ENCODE peak calls at places on chromosomes 6 and 20, in eight cellular contexts. One of them, this sample, is unnamed. For H3K36me3, the result is how much of the 10 kb centered on the place peaks cover.

GRCh38 chr6:158715330-158716311 is 65.8 kb downstream of the SYTL3 start:
- DNase-seq in CD8-positive, alpha-beta memory T cell: no peak
- DNase-seq in GM23248: no peak
- DNase-seq in cardiac muscle cell: peak
- DNase-seq in esophagus muscularis mucosa: no peak
- DNase-seq in CD4-positive, CD25-positive, alpha-beta regulatory T cell: no peak
- DNase-seq in PC-3: no peak
- DNase-seq in endothelial cell of umbilical vein: no peak
- DNase-seq in this sample: no peak

GRCh38 chr6:5461365-5461764 is 200.1 kb downstream of the FARS2 start:
- DNase-seq in CD8-positive, alpha-beta memory T cell: no peak
- DNase-seq in GM23248: no peak
- DNase-seq in cardiac muscle cell: no peak
- DNase-seq in esophagus muscularis mucosa: no peak
- DNase-seq in CD4-positive, CD25-positive, alpha-beta regulatory T cell: no peak
- DNase-seq in PC-3: no peak
- DNase-seq in endothelial cell of umbilical vein: no peak
- DNase-seq in this sample: no peak

GRCh38 chr6:123415844-123416468 is 220.8 kb downstream of the TRDN start:
- DNase-seq in CD8-positive, alpha-beta memory T cell: no peak
- DNase-seq in GM23248: peak
- DNase-seq in cardiac muscle cell: peak
- DNase-seq in esophagus muscularis mucosa: no peak
- DNase-seq in CD4-positive, CD25-positive, alpha-beta regulatory T cell: no peak
- DNase-seq in PC-3: peak
- DNase-seq in endothelial cell of umbilical vein: peak
- DNase-seq in this sample: peak

GRCh38 chr20:63077705-63078104 is 70.9 kb upstream of the BHLHE23 start:
- DNase-seq in CD8-positive, alpha-beta memory T cell: no peak
- DNase-seq in GM23248: no peak
- DNase-seq in cardiac muscle cell: no peak
- DNase-seq in esophagus muscularis mucosa: no peak
- DNase-seq in CD4-positive, CD25-positive, alpha-beta regulatory T cell: no peak
- DNase-seq in PC-3: no peak
- DNase-seq in endothelial cell of umbilical vein: no peak
- DNase-seq in this sample: no peak

GRCh38 chr6:161101517-161101916 is 109.9 kb downstream of the MAP3K4 start:
- DNase-seq in CD8-positive, alpha-beta memory T cell: no peak
- DNase-seq in GM23248: no peak
- DNase-seq in cardiac muscle cell: peak
- DNase-seq in esophagus muscularis mucosa: no peak
- DNase-seq in CD4-positive, CD25-positive, alpha-beta regulatory T cell: no peak
- DNase-seq in PC-3: no peak
- DNase-seq in endothelial cell of umbilical vein: no peak
- DNase-seq in this sample: no peak

GRCh38 chr6:134714679-134715078 is 235.2 kb downstream of the ALDH8A1 start:
- DNase-seq in CD8-positive, alpha-beta memory T cell: no peak
- DNase-seq in GM23248: peak
- DNase-seq in cardiac muscle cell: no peak
- DNase-seq in esophagus muscularis mucosa: no peak
- DNase-seq in CD4-positive, CD25-positive, alpha-beta regulatory T cell: no peak
- DNase-seq in PC-3: peak
- DNase-seq in endothelial cell of umbilical vein: peak
- DNase-seq in this sample: no peak

GRCh38 chr6:78436335-78436734 is 431.0 kb upstream of the IRAK1BP1 start:
- DNase-seq in CD8-positive, alpha-beta memory T cell: no peak
- DNase-seq in GM23248: peak
- DNase-seq in cardiac muscle cell: no peak
- DNase-seq in esophagus muscularis mucosa: no peak
- DNase-seq in CD4-positive, CD25-positive, alpha-beta regulatory T cell: no peak
- DNase-seq in PC-3: peak
- DNase-seq in endothelial cell of umbilical vein: peak
- DNase-seq in this sample: peak

GRCh38 chr6:1942834-1943233 is 302.6 kb downstream of the GMDS start:
- DNase-seq in CD8-positive, alpha-beta memory T cell: no peak
- DNase-seq in GM23248: no peak
- DNase-seq in cardiac muscle cell: no peak
- DNase-seq in esophagus muscularis mucosa: no peak
- DNase-seq in CD4-positive, CD25-positive, alpha-beta regulatory T cell: no peak
- DNase-seq in PC-3: no peak
- DNase-seq in endothelial cell of umbilical vein: no peak
- DNase-seq in this sample: no peak

GRCh38 chr6:11631008-11631407 is 93.5 kb downstream of the TMEM170B start:
- DNase-seq in CD8-positive, alpha-beta memory T cell: no peak
- DNase-seq in GM23248: no peak
- DNase-seq in cardiac muscle cell: no peak
- DNase-seq in esophagus muscularis mucosa: no peak
- DNase-seq in CD4-positive, CD25-positive, alpha-beta regulatory T cell: no peak
- DNase-seq in PC-3: no peak
- DNase-seq in endothelial cell of umbilical vein: no peak
- DNase-seq in this sample: no peak

GRCh38 chr6:27374824-27375612 is 13.5 kb upstream of the ZNF391 start:
- DNase-seq in CD8-positive, alpha-beta memory T cell: peak
- DNase-seq in GM23248: peak
- DNase-seq in cardiac muscle cell: peak
- DNase-seq in esophagus muscularis mucosa: peak
- DNase-seq in CD4-positive, CD25-positive, alpha-beta regulatory T cell: peak
- DNase-seq in PC-3: peak
- DNase-seq in endothelial cell of umbilical vein: peak
- DNase-seq in this sample: peak

GRCh38 chr20:18428490-18429173 is 38.2 kb downstream of the DZANK1 start:
- DNase-seq in CD8-positive, alpha-beta memory T cell: no peak
- DNase-seq in GM23248: no peak
- DNase-seq in cardiac muscle cell: no peak
- DNase-seq in esophagus muscularis mucosa: no peak
- DNase-seq in CD4-positive, CD25-positive, alpha-beta regulatory T cell: no peak
- DNase-seq in PC-3: peak
- DNase-seq in endothelial cell of umbilical vein: peak
- DNase-seq in this sample: peak

GRCh38 chr6:12545837-12546658 is 170.5 kb upstream of the PHACTR1 start:
- DNase-seq in CD8-positive, alpha-beta memory T cell: no peak
- DNase-seq in GM23248: peak
- DNase-seq in cardiac muscle cell: no peak
- DNase-seq in esophagus muscularis mucosa: no peak
- DNase-seq in CD4-positive, CD25-positive, alpha-beta regulatory T cell: no peak
- DNase-seq in PC-3: peak
- DNase-seq in endothelial cell of umbilical vein: peak
- DNase-seq in this sample: peak

GRCh38 chr6:76439811-76440210 is 367.3 kb upstream of the IMPG1 start:
- DNase-seq in CD8-positive, alpha-beta memory T cell: no peak
- DNase-seq in GM23248: no peak
- DNase-seq in cardiac muscle cell: no peak
- DNase-seq in esophagus muscularis mucosa: no peak
- DNase-seq in CD4-positive, CD25-positive, alpha-beta regulatory T cell: no peak
- DNase-seq in PC-3: no peak
- DNase-seq in endothelial cell of umbilical vein: no peak
- DNase-seq in this sample: no peak

GRCh38 chr20:53611449-53611894 is 17.8 kb upstream of the ZNF217 start:
- DNase-seq in CD8-positive, alpha-beta memory T cell: no peak
- DNase-seq in GM23248: peak
- DNase-seq in cardiac muscle cell: peak
- DNase-seq in esophagus muscularis mucosa: no peak
- DNase-seq in CD4-positive, CD25-positive, alpha-beta regulatory T cell: no peak
- DNase-seq in PC-3: peak
- DNase-seq in endothelial cell of umbilical vein: peak
- DNase-seq in this sample: peak
- H3K4me3 ChIP-seq in CD8-positive, alpha-beta memory T cell: no peak
- H3K4me3 ChIP-seq in GM23248: peak
- H3K4me3 ChIP-seq in cardiac muscle cell: no peak
- H3K4me3 ChIP-seq in esophagus muscularis mucosa: no peak
- H3K4me3 ChIP-seq in CD4-positive, CD25-positive, alpha-beta regulatory T cell: no peak
- H3K4me3 ChIP-seq in PC-3: peak
- H3K4me3 ChIP-seq in endothelial cell of umbilical vein: no peak
- H3K4me3 ChIP-seq in this sample: no peak

DNA sequence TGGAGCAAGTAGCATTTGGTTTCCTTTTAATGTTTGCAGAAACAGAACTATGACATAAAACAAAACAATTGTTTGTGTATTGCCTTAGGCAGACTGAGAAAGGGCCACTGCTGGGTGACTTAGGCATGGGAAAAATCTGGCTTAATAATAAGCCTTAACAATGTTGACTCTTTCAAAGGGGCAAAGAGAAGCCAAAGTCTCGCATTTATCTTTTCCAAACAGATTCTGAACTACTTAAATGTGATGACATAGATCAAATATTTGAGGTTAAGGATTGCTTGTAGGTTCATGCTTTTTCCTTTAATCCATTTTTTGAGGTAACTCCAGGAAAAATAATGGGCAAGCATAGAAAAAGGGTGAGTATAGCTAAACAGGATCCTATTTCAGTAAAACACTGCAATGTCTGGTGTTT is 39.6 kb downstream of the ADAT2 start:
- DNase-seq in CD8-positive, alpha-beta memory T cell: no peak
- DNase-seq in GM23248: peak
- DNase-seq in cardiac muscle cell: no peak
- DNase-seq in esophagus muscularis mucosa: no peak
- DNase-seq in CD4-positive, CD25-positive, alpha-beta regulatory T cell: no peak
- DNase-seq in PC-3: peak
- DNase-seq in endothelial cell of umbilical vein: peak
- DNase-seq in this sample: peak
- H3K27ac ChIP-seq in CD8-positive, alpha-beta memory T cell: no peak
- H3K27ac ChIP-seq in GM23248: no peak
- H3K27ac ChIP-seq in cardiac muscle cell: no peak
- H3K27ac ChIP-seq in esophagus muscularis mucosa: no peak
- H3K27ac ChIP-seq in CD4-positive, CD25-positive, alpha-beta regulatory T cell: no peak
- H3K27ac ChIP-seq in PC-3: peak
- H3K27ac ChIP-seq in endothelial cell of umbilical vein: no peak
- H3K27ac ChIP-seq in this sample: no peak

GRCh38 chr6:47075168-47075567 is 33.0 kb upstream of the ADGRF1 start:
- DNase-seq in CD8-positive, alpha-beta memory T cell: no peak
- DNase-seq in GM23248: no peak
- DNase-seq in cardiac muscle cell: no peak
- DNase-seq in esophagus muscularis mucosa: no peak
- DNase-seq in CD4-positive, CD25-positive, alpha-beta regulatory T cell: no peak
- DNase-seq in PC-3: no peak
- DNase-seq in endothelial cell of umbilical vein: no peak
- DNase-seq in this sample: no peak

GRCh38 chr6:47075741-47076421 is 33.7 kb upstream of the ADGRF1 start:
- DNase-seq in CD8-positive, alpha-beta memory T cell: no peak
- DNase-seq in GM23248: no peak
- DNase-seq in cardiac muscle cell: no peak
- DNase-seq in esophagus muscularis mucosa: no peak
- DNase-seq in CD4-positive, CD25-positive, alpha-beta regulatory T cell: no peak
- DNase-seq in PC-3: no peak
- DNase-seq in endothelial cell of umbilical vein: no peak
- DNase-seq in this sample: no peak

GRCh38 chr6:47072667-47073066 is 30.5 kb upstream of the ADGRF1 start:
- DNase-seq in CD8-positive, alpha-beta memory T cell: no peak
- DNase-seq in GM23248: no peak
- DNase-seq in cardiac muscle cell: peak
- DNase-seq in esophagus muscularis mucosa: no peak
- DNase-seq in CD4-positive, CD25-positive, alpha-beta regulatory T cell: no peak
- DNase-seq in PC-3: no peak
- DNase-seq in endothelial cell of umbilical vein: no peak
- DNase-seq in this sample: no peak

GRCh38 chr6:47071681-47072080 is 29.5 kb upstream of the ADGRF1 start:
- DNase-seq in CD8-positive, alpha-beta memory T cell: no peak
- DNase-seq in GM23248: no peak
- DNase-seq in cardiac muscle cell: no peak
- DNase-seq in esophagus muscularis mucosa: no peak
- DNase-seq in CD4-positive, CD25-positive, alpha-beta regulatory T cell: no peak
- DNase-seq in PC-3: no peak
- DNase-seq in endothelial cell of umbilical vein: no peak
- DNase-seq in this sample: no peak

GRCh38 chr6:47073125-47074110 is 31.3 kb upstream of the ADGRF1 start:
- DNase-seq in CD8-positive, alpha-beta memory T cell: no peak
- DNase-seq in GM23248: no peak
- DNase-seq in cardiac muscle cell: no peak
- DNase-seq in esophagus muscularis mucosa: no peak
- DNase-seq in CD4-positive, CD25-positive, alpha-beta regulatory T cell: no peak
- DNase-seq in PC-3: peak
- DNase-seq in endothelial cell of umbilical vein: no peak
- DNase-seq in this sample: no peak
- H3K36me3 ChIP-seq in CD8-positive, alpha-beta memory T cell: under half
- H3K36me3 ChIP-seq in GM23248: under half
- H3K36me3 ChIP-seq in cardiac muscle cell: under half
- H3K36me3 ChIP-seq in esophagus muscularis mucosa: under half
- H3K36me3 ChIP-seq in CD4-positive, CD25-positive, alpha-beta regulatory T cell: under half
- H3K36me3 ChIP-seq in PC-3: under half
- H3K36me3 ChIP-seq in endothelial cell of umbilical vein: under half
- H3K36me3 ChIP-seq in this sample: under half

GRCh38 chr6:28775052-28775376 is 148.8 kb downstream of the TRIM27 start:
- DNase-seq in CD8-positive, alpha-beta memory T cell: no peak
- DNase-seq in GM23248: no peak
- DNase-seq in cardiac muscle cell: no peak
- DNase-seq in esophagus muscularis mucosa: peak
- DNase-seq in CD4-positive, CD25-positive, alpha-beta regulatory T cell: no peak
- DNase-seq in PC-3: no peak
- DNase-seq in endothelial cell of umbilical vein: no peak
- DNase-seq in this sample: no peak

GRCh38 chr6:28777147-28777461 is 146.7 kb downstream of the TRIM27 start:
- DNase-seq in CD8-positive, alpha-beta memory T cell: no peak
- DNase-seq in GM23248: no peak
- DNase-seq in cardiac muscle cell: no peak
- DNase-seq in esophagus muscularis mucosa: peak
- DNase-seq in CD4-positive, CD25-positive, alpha-beta regulatory T cell: no peak
- DNase-seq in PC-3: no peak
- DNase-seq in endothelial cell of umbilical vein: no peak
- DNase-seq in this sample: no peak

GRCh38 chr6:28774292-28775051 is 149.3 kb downstream of the TRIM27 start:
- DNase-seq in CD8-positive, alpha-beta memory T cell: no peak
- DNase-seq in GM23248: no peak
- DNase-seq in cardiac muscle cell: no peak
- DNase-seq in esophagus muscularis mucosa: peak
- DNase-seq in CD4-positive, CD25-positive, alpha-beta regulatory T cell: no peak
- DNase-seq in PC-3: no peak
- DNase-seq in endothelial cell of umbilical vein: no peak
- DNase-seq in this sample: no peak

GRCh38 chr6:28775405-28776129 is 148.2 kb downstream of the TRIM27 start:
- DNase-seq in CD8-positive, alpha-beta memory T cell: no peak
- DNase-seq in GM23248: no peak
- DNase-seq in cardiac muscle cell: no peak
- DNase-seq in esophagus muscularis mucosa: peak
- DNase-seq in CD4-positive, CD25-positive, alpha-beta regulatory T cell: no peak
- DNase-seq in PC-3: no peak
- DNase-seq in endothelial cell of umbilical vein: no peak
- DNase-seq in this sample: no peak

DNA sequence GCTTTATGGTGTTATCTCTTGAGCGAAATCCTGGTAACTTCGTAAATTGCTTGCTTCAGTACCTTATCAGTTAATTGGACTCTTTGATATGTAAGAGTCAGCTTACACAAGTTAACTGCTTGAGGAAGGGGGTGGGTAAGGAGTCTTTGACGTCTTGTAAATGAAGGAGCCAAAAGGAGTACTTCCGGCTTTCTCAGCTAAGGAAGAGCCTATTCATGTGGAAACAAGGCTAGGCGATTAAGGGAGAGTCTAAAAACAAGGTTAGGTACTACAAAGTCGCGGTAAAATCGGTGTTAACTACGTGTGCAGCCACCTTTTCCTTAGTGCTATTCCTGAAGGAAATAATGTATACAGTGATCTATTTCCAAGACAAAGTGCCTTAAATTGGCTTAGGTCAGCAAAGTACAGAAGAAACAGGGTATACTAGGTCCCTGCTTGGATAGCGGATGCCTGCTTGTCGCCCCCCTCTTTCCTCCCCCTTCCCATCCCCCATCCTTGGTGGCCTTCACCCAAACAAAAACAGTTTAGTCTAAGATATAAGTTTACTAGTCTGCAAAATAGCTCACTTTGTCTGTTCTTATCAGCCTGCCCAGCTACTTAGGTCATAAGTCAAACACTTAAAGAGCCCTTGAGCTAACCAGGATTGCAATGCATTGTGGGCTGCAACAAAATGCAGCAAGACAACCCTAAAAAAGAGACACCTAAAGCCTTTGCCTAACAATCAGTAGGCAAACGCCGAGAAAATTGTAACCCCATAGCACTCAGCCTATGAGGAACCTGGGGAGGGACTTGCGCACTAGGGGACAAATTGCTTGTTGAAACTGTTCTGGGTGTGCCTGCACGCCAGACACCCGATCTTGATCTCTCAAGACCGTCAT is 147.3 kb downstream of the TRIM27 start:
- DNase-seq in CD8-positive, alpha-beta memory T cell: no peak
- DNase-seq in GM23248: no peak
- DNase-seq in cardiac muscle cell: no peak
- DNase-seq in esophagus muscularis mucosa: no peak
- DNase-seq in CD4-positive, CD25-positive, alpha-beta regulatory T cell: no peak
- DNase-seq in PC-3: peak
- DNase-seq in endothelial cell of umbilical vein: no peak
- DNase-seq in this sample: no peak
- H3K4me3 ChIP-seq in CD8-positive, alpha-beta memory T cell: no peak
- H3K4me3 ChIP-seq in GM23248: no peak
- H3K4me3 ChIP-seq in cardiac muscle cell: peak
- H3K4me3 ChIP-seq in esophagus muscularis mucosa: no peak
- H3K4me3 ChIP-seq in CD4-positive, CD25-positive, alpha-beta regulatory T cell: no peak
- H3K4me3 ChIP-seq in PC-3: peak
- H3K4me3 ChIP-seq in endothelial cell of umbilical vein: no peak
- H3K4me3 ChIP-seq in this sample: no peak